ENCODE peak calls at places on chromosome 16, in five cellular contexts. N, G, V, A and Q are unnamed samples.

GRCh38 chr16:51527349-51527748 is 376.3 kb upstream of the SALL1 start:
- DNase-seq in N (no peak), G (no peak), V (no peak), A (no peak), Q (no peak)

GRCh38 chr16:88401604-88402246 is 19.0 kb downstream of the ZNF469 start:
- DNase-seq in N (no peak), G (no peak), V (no peak), A (no peak), Q (no peak)

GRCh38 chr16:11361751-11362742 is 16.8 kb downstream of the RMI2 start:
- DNase-seq in N (no peak), G (peak), V (no peak), A (no peak), Q (peak)

GRCh38 chr16:17334096-17334495 is 136.7 kb downstream of the XYLT1 start:
- DNase-seq in N (peak), G (no peak), V (no peak), A (no peak), Q (peak)

GRCh38 chr16:15396948-15397594 is 1.5 kb downstream of the MPV17L start:
- DNase-seq in N (no peak), G (no peak), V (no peak), A (no peak), Q (no peak)

GRCh38 chr16:81885976-81886586 is 107.0 kb downstream of the PLCG2 start:
- DNase-seq in N (no peak), G (peak), V (no peak), A (peak), Q (no peak)

GRCh38 chr16:19329932-19330331 is 44.4 kb downstream of the CLEC19A start:
- DNase-seq in N (peak), G (no peak), V (no peak), A (no peak), Q (no peak)

GRCh38 chr16:16004314-16004749 is 54.9 kb downstream of the ABCC1 start:
- DNase-seq in N (peak), G (no peak), V (no peak), A (no peak), Q (peak)

GRCh38 chr16:75406943-75407342 is 26.4 kb downstream of the CFDP1 start:
- DNase-seq in N (no peak), G (no peak), V (no peak), A (no peak), Q (no peak)

GRCh38 chr16:85444879-85445778 is 168.0 kb upstream of the GSE1 start:
- DNase-seq in N (no peak), G (peak), V (peak), A (peak), Q (no peak)

GRCh38 chr16:72937916-72938315 is 110.0 kb downstream of the ZFHX3 start:
- DNase-seq in N (no peak), G (no peak), V (no peak), A (no peak), Q (no peak)

GRCh38 chr16:24906199-24906808 is 60.5 kb downstream of the SLC5A11 start:
- DNase-seq in N (no peak), G (no peak), V (no peak), A (peak), Q (peak)

GRCh38 chr16:59459811-59460210 is 725.7 kb upstream of the GOT2 start:
- DNase-seq in N (no peak), G (no peak), V (no peak), A (no peak), Q (no peak)

GRCh38 chr16:4005281-4005680 is 111.0 kb downstream of the ADCY9 start:
- DNase-seq in N (no peak), G (no peak), V (no peak), A (no peak), Q (no peak)

GRCh38 chr16:72427001-72427785 is 255.2 kb upstream of the PMFBP1 start:
- DNase-seq in N (no peak), G (no peak), V (no peak), A (no peak), Q (no peak)

GRCh38 chr16:65837431-65837986 is 529.0 kb upstream of the CDH5 start:
- DNase-seq in N (no peak), G (no peak), V (no peak), A (no peak), Q (no peak)

GRCh38 chr16:81629032-81629802 is 149.9 kb upstream of the PLCG2 start:
- DNase-seq in N (no peak), G (no peak), V (no peak), A (no peak), Q (no peak)

GRCh38 chr16:57797526-57798266 is 4.6 kb downstream of the KIFC3 start:
- DNase-seq in N (no peak), G (peak), V (no peak), A (no peak), Q (no peak)

GRCh38 chr16:63130942-63131341 is 1094.7 kb upstream of the CDH8 start:
- DNase-seq in N (no peak), G (no peak), V (no peak), A (no peak), Q (no peak)

GRCh38 chr16:87411375-87412271 is 19.5 kb downstream of the MAP1LC3B start:
- DNase-seq in N (no peak), G (no peak), V (no peak), A (no peak), Q (no peak)

GRCh38 chr16:55465077-55465896 is 13.7 kb upstream of the MMP2 start:
- DNase-seq in N (peak), G (peak), V (no peak), A (peak), Q (peak)